ENCODE peak calls at places on chromosomes 11 and 22, in six cellular contexts. J is pancreas; X is thoracic aorta; Q is caudate nucleus; D is spleen; V is naive thymus-derived CD4-positive, alpha-beta T cell. O is an unnamed sample.

GRCh38 chr11:78459738-78460137 is 42.1 kb upstream of the GAB2 start:
- DNase-seq in J (no peak), X (no peak), Q (no peak), D (no peak), V (no peak), O (no peak)

GRCh38 chr11:60720460-60720859 is 4.1 kb upstream of the MS4A18 start:
- DNase-seq in J (no peak), X (no peak), Q (no peak), D (no peak), V (no peak), O (no peak)

GRCh38 chr22:28950567-28951411 is 67.4 kb downstream of the ZNRF3 start:
- DNase-seq in J (no peak), X (no peak), Q (no peak), D (no peak), V (no peak), O (no peak)

GRCh38 chr11:64389851-64390250 is 30.9 kb downstream of the RPS6KA4 start:
- DNase-seq in J (no peak), X (no peak), Q (no peak), D (no peak), V (no peak), O (no peak)

GRCh38 chr11:117985953-117986887 is at the start of gene IL10RA:
- DNase-seq in J (peak; percentile 79), X (no peak), Q (peak; percentile 27), D (peak; percentile 98), V (peak; percentile 86), O (no peak)

GRCh38 chr11:74057251-74058151 is 48.6 kb upstream of the UCP3 start:
- DNase-seq in J (no peak), X (no peak), Q (no peak), D (no peak), V (no peak), O (no peak)

GRCh38 chr11:108654994-108655631 is 9.8 kb upstream of the DDX10 start:
- DNase-seq in J (no peak), X (no peak), Q (no peak), D (no peak), V (no peak), O (no peak)

GRCh38 chr11:131870305-131870704 is 499.9 kb downstream of the NTM start:
- DNase-seq in J (no peak), X (no peak), Q (no peak), D (no peak), V (no peak), O (no peak)

GRCh38 chr11:43866520-43866919 is 14.1 kb upstream of the ALKBH3 start:
- DNase-seq in J (no peak), X (no peak), Q (no peak), D (no peak), V (no peak), O (no peak)

GRCh38 chr11:91796999-91797398 is 427.6 kb upstream of the FAT3 start:
- DNase-seq in J (no peak), X (no peak), Q (no peak), D (no peak), V (no peak), O (no peak)

GRCh38 chr22:30931541-30932300 is 36.9 kb downstream of the MORC2 start:
- DNase-seq in J (no peak), X (no peak), Q (no peak), D (no peak), V (no peak), O (no peak)

GRCh38 chr11:8318536-8318935 is 54.9 kb upstream of the LMO1 start:
- DNase-seq in J (no peak), X (no peak), Q (no peak), D (peak; percentile 70), V (no peak), O (peak; percentile 20)

GRCh38 chr22:17637490-17638181 is 921 bp upstream of the BCL2L13 start:
- DNase-seq in J (no peak), X (no peak), Q (no peak), D (no peak), V (no peak), O (no peak)

GRCh38 chr11:42066113-42066512 is 606.7 kb upstream of the LRRC4C start:
- DNase-seq in J (no peak), X (no peak), Q (no peak), D (peak; percentile 49), V (no peak), O (no peak)

GRCh38 chr22:46508391-46508999 is 28.9 kb downstream of the CELSR1 start:
- DNase-seq in J (no peak), X (no peak), Q (no peak), D (no peak), V (no peak), O (no peak)

GRCh38 chr11:131667566-131667965 is 297.2 kb downstream of the NTM start:
- DNase-seq in J (no peak), X (no peak), Q (no peak), D (peak; percentile 30), V (no peak), O (no peak)

GRCh38 chr11:19430346-19431058 is 189.8 kb upstream of the E2F8 start:
- DNase-seq in J (no peak), X (no peak), Q (no peak), D (no peak), V (no peak), O (no peak)

GRCh38 chr11:102572537-102573220 is 42.1 kb upstream of the MMP7 start:
- DNase-seq in J (no peak), X (no peak), Q (no peak), D (no peak), V (no peak), O (no peak)

GRCh38 chr11:39461065-39461464 is 1998.4 kb downstream of the LRRC4C start:
- DNase-seq in J (no peak), X (no peak), Q (no peak), D (no peak), V (no peak), O (no peak)

GRCh38 chr11:66639066-66639813 is 737 bp downstream of the RBM4 start:
- DNase-seq in J (peak; percentile 40), X (no peak), Q (no peak), D (no peak), V (no peak), O (no peak)

GRCh38 chr11:118607401-118608267 is at the start of gene PHLDB1:
- DNase-seq in J (no peak), X (no peak), Q (peak; percentile 71), D (peak; percentile 84), V (peak; percentile 36), O (no peak)

GRCh38 chr22:27474711-27475547 is 326.6 kb downstream of the MN1 start:
- DNase-seq in J (peak; percentile 29), X (no peak), Q (no peak), D (no peak), V (no peak), O (peak; percentile 78)

GRCh38 chr11:94545641-94546470 is 2.1 kb downstream of the FUT4 start:
- DNase-seq in J (no peak), X (no peak), Q (no peak), D (no peak), V (no peak), O (no peak)

GRCh38 chr22:39935116-39935515 is 25.1 kb upstream of the TMA7B start:
- DNase-seq in J (no peak), X (no peak), Q (no peak), D (no peak), V (no peak), O (no peak)
- H3K27ac ChIP-seq in J (no peak overlapping the region), X (no peak overlapping the region), Q (no peak overlapping the region), D (peak overlapping the region; percentile 46), V (peak overlapping the region; percentile 79), O (no peak overlapping the region)

DNA sequence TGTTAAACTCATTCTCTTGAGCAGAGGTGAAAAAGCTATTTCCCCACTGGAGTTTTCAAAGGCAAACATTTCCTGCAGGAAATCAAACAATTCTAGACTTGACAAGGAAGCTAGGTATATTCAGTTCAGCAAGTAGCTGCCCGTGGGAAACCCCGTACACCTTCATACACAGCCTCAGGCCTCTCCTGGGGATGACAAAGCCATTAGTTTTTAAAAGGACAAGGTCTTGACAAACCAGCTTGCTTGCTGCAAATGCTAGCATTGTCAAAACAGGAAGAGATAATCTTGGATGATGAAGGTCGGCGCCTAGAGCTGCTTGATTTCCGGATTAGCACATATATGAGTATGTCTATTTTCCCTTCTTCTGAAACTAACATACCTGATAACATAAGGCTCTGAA is 1630.8 kb upstream of the TENM4 start:
- DNase-seq in J (no peak), X (no peak), Q (no peak), D (no peak), V (no peak), O (no peak)
- H3K27ac ChIP-seq in J (no peak overlapping the region), X (no peak overlapping the region), Q (no peak overlapping the region), D (no peak overlapping the region), V (no peak overlapping the region), O (no peak overlapping the region)

GRCh38 chr11:35619754-35620640 is 1.7 kb downstream of the FJX1 start:
- DNase-seq in J (peak; percentile 23), X (no peak), Q (no peak), D (no peak), V (no peak), O (no peak)

GRCh38 chr11:35617687-35618496 is at the start of gene FJX1:
- DNase-seq in J (peak; percentile 51), X (no peak), Q (no peak), D (peak; percentile 78), V (no peak), O (peak; percentile 39)

GRCh38 chr11:35618497-35619029 is 303 bp downstream of the FJX1 start:
- DNase-seq in J (peak; percentile 21), X (no peak), Q (no peak), D (peak; percentile 77), V (peak; percentile 12), O (no peak)

GRCh38 chr11:35617316-35617686 is 959 bp upstream of the FJX1 start:
- DNase-seq in J (no peak), X (no peak), Q (no peak), D (no peak), V (no peak), O (no peak)

GRCh38 chr11:35619030-35619753 is 932 bp downstream of the FJX1 start:
- DNase-seq in J (peak; percentile 26), X (no peak), Q (no peak), D (peak; percentile 74), V (peak; percentile 10), O (no peak)
- H3K27ac ChIP-seq in J (peak overlapping the region; percentile 68), X (no peak overlapping the region), Q (no peak overlapping the region), D (peak overlapping the region; percentile 80), V (no peak overlapping the region), O (peak overlapping the region; percentile 93)

GRCh38 chr11:134844838-134845237 is 432.8 kb upstream of the B3GAT1 start:
- DNase-seq in J (no peak), X (no peak), Q (no peak), D (peak; percentile 37), V (no peak), O (no peak)

GRCh38 chr11:134843020-134843419 is 431.0 kb upstream of the B3GAT1 start:
- DNase-seq in J (no peak), X (no peak), Q (no peak), D (peak; percentile 56), V (no peak), O (no peak)

GRCh38 chr11:134841972-134842371 is 429.9 kb upstream of the B3GAT1 start:
- DNase-seq in J (no peak), X (no peak), Q (no peak), D (peak; percentile 33), V (no peak), O (no peak)

GRCh38 chr11:134845474-134846435 is 433.7 kb upstream of the B3GAT1 start:
- DNase-seq in J (no peak), X (no peak), Q (no peak), D (peak; percentile 46), V (no peak), O (no peak)

DNA sequence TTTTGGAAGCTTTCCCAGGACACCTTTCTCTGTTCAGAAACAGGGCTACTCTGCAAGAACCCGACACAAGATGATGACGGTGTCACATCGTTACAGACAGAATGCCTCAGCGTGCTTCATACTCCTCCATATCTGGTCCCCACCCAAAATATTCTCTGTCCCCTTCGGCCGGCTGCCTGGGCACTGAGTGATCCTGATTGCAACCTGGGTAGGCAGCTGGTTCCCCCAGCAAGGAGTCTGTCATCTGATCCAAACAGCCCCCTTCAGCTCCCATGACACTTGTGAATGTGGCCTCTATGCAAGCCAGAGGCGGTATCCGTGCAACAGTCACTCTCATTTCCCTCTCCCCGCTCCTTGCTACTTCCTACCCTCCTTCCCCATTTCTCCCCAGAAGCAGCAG is 431.7 kb upstream of the B3GAT1 start:
- DNase-seq in J (no peak), X (no peak), Q (no peak), D (no peak), V (no peak), O (no peak)
- H3K27ac ChIP-seq in J (no peak overlapping the region), X (no peak overlapping the region), Q (no peak overlapping the region), D (no peak overlapping the region), V (no peak overlapping the region), O (no peak overlapping the region)